ENCODE peak calls at places on chromosomes 16 and 17, in ten cellular contexts. Z is activated effector memory CD4-positive, alpha-beta T cell treated with anti-CD3 and anti-CD28 coated beads, Interleukin-2, amount 50 U/mL, for 16 hours; X is Ammon's horn; W is GM23248; T is GM10248; K is GM13976; L is ascending aorta; B is WTC11; M is stimulated activated CD8-positive, alpha-beta memory T cell treated with anti-CD3 and anti-CD28 coated beads, Interleukin-7, amount 100 ng/mL, for 24 hours; V is hepatocyte. A is an unnamed sample.

GRCh38 chr16:29729116-29729521 is 16.7 kb downstream of the C16orf54 start:
- DNase-seq in Z (no peak), X (peak), W (peak), T (no peak), K (no peak), L (no peak), B (no peak), M (no peak), V (peak), A (no peak)

GRCh38 chr17:78896091-78896833 is 6.7 kb downstream of the CEP295NL start:
- DNase-seq in Z (no peak), X (peak), W (no peak), T (no peak), K (no peak), L (no peak), B (no peak), M (no peak), V (no peak), A (no peak)

GRCh38 chr17:70271672-70272071 is 102.3 kb downstream of the KCNJ2 start:
- DNase-seq in Z (no peak), X (no peak), W (no peak), T (no peak), K (no peak), L (no peak), B (no peak), M (no peak), V (no peak), A (no peak)

GRCh38 chr16:86930001-86930400 is 351.7 kb downstream of the FOXL1 start:
- DNase-seq in Z (peak), X (no peak), W (no peak), T (no peak), K (no peak), L (no peak), B (no peak), M (no peak), V (no peak), A (no peak)

GRCh38 chr17:48023408-48024148 is 14.0 kb downstream of the COPZ2 start:
- DNase-seq in Z (peak), X (peak), W (peak), T (no peak), K (no peak), L (peak), B (peak), M (no peak), V (peak), A (no peak)

GRCh38 chr17:66948061-66948750 is 16.3 kb upstream of the CACNG4 start:
- DNase-seq in Z (no peak), X (no peak), W (no peak), T (no peak), K (no peak), L (no peak), B (no peak), M (no peak), V (no peak), A (no peak)

GRCh38 chr16:10551881-10552280 is 28.5 kb downstream of the EMP2 start:
- DNase-seq in Z (no peak), X (no peak), W (no peak), T (no peak), K (no peak), L (no peak), B (no peak), M (no peak), V (no peak), A (no peak)

GRCh38 chr17:82662711-82663261 is 14.5 kb upstream of the WDR45B start:
- DNase-seq in Z (peak), X (no peak), W (no peak), T (no peak), K (no peak), L (no peak), B (no peak), M (no peak), V (no peak), A (no peak)

A was measured in GM12864.